ENCODE peak calls at places on chromosomes 5 and 9, in nine cellular contexts. D is mucosa of descending colon, B is cardiac muscle cell, A is left lung, T is heart left ventricle, F is left ventricle myocardium inferior, Y is heart right ventricle, M is aorta, P is H9. S is an unnamed sample.

GRCh38 chr5:372911-373709 is 51.6 kb downstream of the AHRR start:
- DNase-seq in D (peak; percentile 32), B (no peak), A (no peak), T (peak; percentile 16), F (no peak), Y (no peak), M (peak; percentile 71), P (peak; percentile 46), S (no peak)

GRCh38 chr5:147906326-147907095 is at the start of gene C5orf46:
- DNase-seq in D (no peak), B (peak; percentile 47), A (no peak), T (no peak), F (no peak), Y (no peak), M (no peak), P (no peak), S (no peak)

GRCh38 chr9:130432796-130433167 is 12.0 kb upstream of the ASS1 start:
- DNase-seq in D (no peak), B (no peak), A (no peak), T (no peak), F (no peak), Y (no peak), M (no peak), P (no peak), S (no peak)

GRCh38 chr5:10756539-10756938 is 4.5 kb downstream of the DAP start:
- DNase-seq in D (no peak), B (peak; percentile 25), A (no peak), T (no peak), F (no peak), Y (no peak), M (no peak), P (no peak), S (no peak)

GRCh38 chr9:95107001-95107749 is 210.3 kb downstream of the FANCC start:
- DNase-seq in D (no peak), B (peak; percentile 53), A (no peak), T (no peak), F (no peak), Y (no peak), M (peak; percentile 84), P (no peak), S (no peak)

GRCh38 chr5:64836190-64836750 is 67.5 kb downstream of the CWC27 start:
- DNase-seq in D (no peak), B (peak; percentile 5), A (no peak), T (no peak), F (no peak), Y (no peak), M (no peak), P (no peak), S (no peak)

GRCh38 chr5:93186031-93186682 is 394.9 kb downstream of the NR2F1-AS1 start:
- DNase-seq in D (no peak), B (peak; percentile 45), A (no peak), T (no peak), F (no peak), Y (no peak), M (no peak), P (no peak), S (no peak)

GRCh38 chr9:86281577-86282076 is 711 bp downstream of the ISCA1 start:
- DNase-seq in D (no peak), B (no peak), A (peak; percentile 81), T (no peak), F (no peak), Y (no peak), M (no peak), P (peak; percentile 72), S (peak; percentile 35)

GRCh38 chr9:3708751-3709150 is 182.9 kb upstream of the RFX3 start:
- DNase-seq in D (no peak), B (peak; percentile 69), A (no peak), T (no peak), F (no peak), Y (no peak), M (no peak), P (no peak), S (no peak)

GRCh38 chr9:13205824-13206223 is 73.7 kb downstream of the MPDZ start:
- DNase-seq in D (no peak), B (peak; percentile 25), A (no peak), T (no peak), F (no peak), Y (no peak), M (no peak), P (no peak), S (no peak)

GRCh38 chr9:18472915-18473314 is 1.0 kb upstream of the ADAMTSL1 start:
- DNase-seq in D (no peak), B (peak; percentile 62), A (no peak), T (no peak), F (no peak), Y (no peak), M (no peak), P (no peak), S (no peak)

GRCh38 chr5:135977375-135977928 is 22.7 kb upstream of the LECT2 start:
- DNase-seq in D (peak; percentile 86), B (peak; percentile 45), A (peak; percentile 83), T (peak; percentile 71), F (peak; percentile 66), Y (peak; percentile 79), M (peak; percentile 86), P (peak; percentile 93), S (peak; percentile 25)

GRCh38 chr9:79028101-79028500 is 543.7 kb upstream of the TLE4 start:
- DNase-seq in D (no peak), B (no peak), A (no peak), T (no peak), F (no peak), Y (no peak), M (no peak), P (no peak), S (no peak)

GRCh38 chr9:131153585-131153984 is 28.2 kb downstream of the NUP214 start:
- DNase-seq in D (no peak), B (no peak), A (no peak), T (no peak), F (no peak), Y (no peak), M (no peak), P (no peak), S (no peak)

GRCh38 chr5:110925398-110925797 is 146.1 kb upstream of the TSLP start:
- DNase-seq in D (no peak), B (peak; percentile 85), A (no peak), T (no peak), F (no peak), Y (no peak), M (no peak), P (no peak), S (no peak)

GRCh38 chr5:91910655-91911054 is 527.5 kb upstream of the ARRDC3 start:
- DNase-seq in D (no peak), B (no peak), A (no peak), T (no peak), F (no peak), Y (no peak), M (no peak), P (no peak), S (no peak)

GRCh38 chr5:44983006-44983405 is 174.3 kb downstream of the MRPS30 start:
- DNase-seq in D (no peak), B (no peak), A (no peak), T (no peak), F (no peak), Y (no peak), M (no peak), P (no peak), S (no peak)

GRCh38 chr5:44991693-44992092 is 182.9 kb downstream of the MRPS30 start:
- DNase-seq in D (no peak), B (no peak), A (no peak), T (no peak), F (no peak), Y (no peak), M (no peak), P (no peak), S (no peak)

GRCh38 chr5:44981708-44982107 is 173.0 kb downstream of the MRPS30 start:
- DNase-seq in D (no peak), B (no peak), A (no peak), T (no peak), F (no peak), Y (no peak), M (no peak), P (no peak), S (no peak)

DNA sequence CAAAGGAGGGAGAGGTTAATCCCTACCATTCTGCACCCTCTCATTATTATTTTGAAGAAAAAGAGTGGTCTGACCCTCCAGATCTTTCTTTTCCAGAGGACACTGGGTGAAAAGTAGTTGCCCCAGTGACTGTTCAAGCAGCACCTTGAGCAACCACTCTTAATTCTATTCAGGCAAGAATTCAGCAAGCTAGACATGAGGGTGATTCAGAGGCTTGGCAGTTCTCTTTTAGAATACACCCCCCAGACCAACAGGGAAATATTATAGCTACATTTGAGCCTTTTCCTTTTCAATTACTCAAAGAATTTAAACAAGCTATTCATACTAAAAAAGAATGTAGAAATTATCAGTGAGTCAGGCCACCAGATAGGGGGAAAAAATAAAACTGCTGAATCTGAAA is 178.3 kb downstream of the MRPS30 start:
- DNase-seq in D (no peak), B (no peak), A (no peak), T (no peak), F (no peak), Y (no peak), M (no peak), P (no peak), S (no peak)
- H3K9me3 ChIP-seq in D (peaks cover 80% of the 10 kb centered on the region), B (no peaks in the 10 kb centered on the region), A (no peaks in the 10 kb centered on the region), T (peaks cover 47% of the 10 kb centered on the region), F (peaks cover 87% of the 10 kb centered on the region), Y (peaks cover 4% of the 10 kb centered on the region), M (peaks cover 2% of the 10 kb centered on the region), P (peaks cover 12% of the 10 kb centered on the region), S (peaks cover 6% of the 10 kb centered on the region)

GRCh38 chr5:141354900-141355469 is at the start of gene PCDHGA4:
- DNase-seq in D (no peak), B (peak; percentile 30), A (no peak), T (no peak), F (no peak), Y (no peak), M (peak; percentile 59), P (no peak), S (no peak)
- H3K9me3 ChIP-seq in D (peaks cover 41% of the 10 kb centered on the region), B (no peaks in the 10 kb centered on the region), A (no peaks in the 10 kb centered on the region), T (peaks cover 98% of the 10 kb centered on the region), F (peaks cover 98% of the 10 kb centered on the region), Y (no peaks in the 10 kb centered on the region), M (peaks cover 40% of the 10 kb centered on the region), P (peaks cover 33% of the 10 kb centered on the region), S (peaks cover 4% of the 10 kb centered on the region)

GRCh38 chr5:3059488-3059887 is 308.0 kb upstream of the IRX2 start:
- DNase-seq in D (no peak), B (no peak), A (no peak), T (no peak), F (no peak), Y (no peak), M (no peak), P (no peak), S (no peak)
- H3K9me3 ChIP-seq in D (peaks cover 21% of the 10 kb centered on the region), B (no peaks in the 10 kb centered on the region), A (no peaks in the 10 kb centered on the region), T (peaks cover 7% of the 10 kb centered on the region), F (peaks cover 57% of the 10 kb centered on the region), Y (no peaks in the 10 kb centered on the region), M (peaks cover 4% of the 10 kb centered on the region), P (no peaks in the 10 kb centered on the region), S (no peaks in the 10 kb centered on the region)

GRCh38 chr9:134382733-134383132 is 56.5 kb downstream of the RXRA start:
- DNase-seq in D (peak; percentile 87), B (no peak), A (no peak), T (no peak), F (no peak), Y (no peak), M (no peak), P (no peak), S (no peak)
- H3K9me3 ChIP-seq in D (no peaks in the 10 kb centered on the region), B (no peaks in the 10 kb centered on the region), A (no peaks in the 10 kb centered on the region), T (no peaks in the 10 kb centered on the region), F (no peaks in the 10 kb centered on the region), Y (no peaks in the 10 kb centered on the region), M (no peaks in the 10 kb centered on the region), P (no peaks in the 10 kb centered on the region), S (no peaks in the 10 kb centered on the region)

GRCh38 chr5:126995039-126995438 is 35.3 kb downstream of the MARCHF3 start:
- DNase-seq in D (no peak), B (no peak), A (no peak), T (no peak), F (no peak), Y (no peak), M (no peak), P (no peak), S (no peak)
- H3K9me3 ChIP-seq in D (no peaks in the 10 kb centered on the region), B (no peaks in the 10 kb centered on the region), A (no peaks in the 10 kb centered on the region), T (no peaks in the 10 kb centered on the region), F (no peaks in the 10 kb centered on the region), Y (no peaks in the 10 kb centered on the region), M (no peaks in the 10 kb centered on the region), P (no peaks in the 10 kb centered on the region), S (no peaks in the 10 kb centered on the region)

S was measured in T-helper 17 cell.